ENCODE peak calls at places on chromosomes 13 and 19, in ten cellular contexts. One of them, this sample, is unnamed.

GRCh38 chr19:38400361-38400760 is 2.5 kb upstream of the FAM98C start:
- DNase-seq in testis: no peak
- DNase-seq in lower leg skin: no peak
- DNase-seq in dorsolateral prefrontal cortex: no peak
- DNase-seq in mammary epithelial cell: no peak
- DNase-seq in fibroblast of mammary gland: no peak
- DNase-seq in neural progenitor cell: no peak
- DNase-seq in tibial nerve: no peak
- DNase-seq in cardiac fibroblast: no peak
- DNase-seq in BE2C: no peak
- DNase-seq in this sample: no peak

GRCh38 chr13:91313103-91313502 is 34.4 kb upstream of the MIR17HG start:
- DNase-seq in testis: peak; percentile 49
- DNase-seq in mammary epithelial cell: peak; percentile 1
- DNase-seq in tibial nerve: peak; percentile 22
- DNase-seq in BE2C: no peak
- DNase-seq in fibroblast of mammary gland: peak; percentile 6
- DNase-seq in neural progenitor cell: peak; percentile 56
- DNase-seq in cardiac fibroblast: peak; percentile 30
- DNase-seq in lower leg skin: no peak
- DNase-seq in dorsolateral prefrontal cortex: no peak
- DNase-seq in this sample: peak; percentile 37

GRCh38 chr13:76971215-76971614 is 20.7 kb upstream of the CLN5 start:
- DNase-seq in fibroblast of mammary gland: no peak
- DNase-seq in tibial nerve: no peak
- DNase-seq in dorsolateral prefrontal cortex: no peak
- DNase-seq in cardiac fibroblast: no peak
- DNase-seq in testis: no peak
- DNase-seq in lower leg skin: no peak
- DNase-seq in neural progenitor cell: no peak
- DNase-seq in BE2C: no peak
- DNase-seq in mammary epithelial cell: no peak
- DNase-seq in this sample: no peak

GRCh38 chr13:95457294-95457693 is 95.2 kb upstream of the CLDN10 start:
- DNase-seq in mammary epithelial cell: peak; percentile 11
- DNase-seq in cardiac fibroblast: no peak
- DNase-seq in neural progenitor cell: no peak
- DNase-seq in testis: no peak
- DNase-seq in dorsolateral prefrontal cortex: no peak
- DNase-seq in fibroblast of mammary gland: peak; percentile 5
- DNase-seq in BE2C: no peak
- DNase-seq in lower leg skin: no peak
- DNase-seq in tibial nerve: no peak
- DNase-seq in this sample: peak; percentile 47

GRCh38 chr13:113398963-113399754 is 35.2 kb upstream of the GRTP1 start:
- DNase-seq in cardiac fibroblast: no peak
- DNase-seq in fibroblast of mammary gland: no peak
- DNase-seq in lower leg skin: no peak
- DNase-seq in dorsolateral prefrontal cortex: peak; percentile 41
- DNase-seq in neural progenitor cell: peak; percentile 61
- DNase-seq in mammary epithelial cell: no peak
- DNase-seq in BE2C: no peak
- DNase-seq in testis: no peak
- DNase-seq in tibial nerve: no peak
- DNase-seq in this sample: no peak

GRCh38 chr13:68027311-68027710 is 797.2 kb upstream of the PCDH9 start:
- DNase-seq in testis: no peak
- DNase-seq in BE2C: no peak
- DNase-seq in dorsolateral prefrontal cortex: no peak
- DNase-seq in cardiac fibroblast: no peak
- DNase-seq in mammary epithelial cell: no peak
- DNase-seq in tibial nerve: no peak
- DNase-seq in fibroblast of mammary gland: no peak
- DNase-seq in lower leg skin: no peak
- DNase-seq in neural progenitor cell: no peak
- DNase-seq in this sample: no peak

GRCh38 chr19:7771072-7771471 is 8.0 kb downstream of the CLEC4M start:
- DNase-seq in neural progenitor cell: no peak
- DNase-seq in cardiac fibroblast: no peak
- DNase-seq in mammary epithelial cell: no peak
- DNase-seq in lower leg skin: no peak
- DNase-seq in testis: no peak
- DNase-seq in tibial nerve: no peak
- DNase-seq in fibroblast of mammary gland: no peak
- DNase-seq in dorsolateral prefrontal cortex: no peak
- DNase-seq in BE2C: no peak
- DNase-seq in this sample: no peak

GRCh38 chr19:12314553-12314952 is 18.9 kb downstream of the ZNF563 start:
- DNase-seq in fibroblast of mammary gland: no peak
- DNase-seq in mammary epithelial cell: no peak
- DNase-seq in dorsolateral prefrontal cortex: no peak
- DNase-seq in neural progenitor cell: no peak
- DNase-seq in cardiac fibroblast: no peak
- DNase-seq in BE2C: no peak
- DNase-seq in testis: no peak
- DNase-seq in lower leg skin: no peak
- DNase-seq in tibial nerve: no peak
- DNase-seq in this sample: no peak

GRCh38 chr13:42174344-42175162 is 97.4 kb upstream of the AKAP11 start:
- DNase-seq in cardiac fibroblast: peak; percentile 18
- DNase-seq in mammary epithelial cell: no peak
- DNase-seq in dorsolateral prefrontal cortex: no peak
- DNase-seq in lower leg skin: no peak
- DNase-seq in BE2C: no peak
- DNase-seq in fibroblast of mammary gland: no peak
- DNase-seq in tibial nerve: no peak
- DNase-seq in testis: no peak
- DNase-seq in neural progenitor cell: no peak
- DNase-seq in this sample: no peak

GRCh38 chr13:33176526-33176925 is 109.0 kb downstream of the STARD13 start:
- DNase-seq in mammary epithelial cell: no peak
- DNase-seq in testis: no peak
- DNase-seq in cardiac fibroblast: peak; percentile 64
- DNase-seq in BE2C: no peak
- DNase-seq in tibial nerve: no peak
- DNase-seq in fibroblast of mammary gland: peak; percentile 57
- DNase-seq in lower leg skin: no peak
- DNase-seq in dorsolateral prefrontal cortex: no peak
- DNase-seq in neural progenitor cell: no peak
- DNase-seq in this sample: no peak

GRCh38 chr13:42396901-42397670 is 125.1 kb downstream of the AKAP11 start:
- DNase-seq in tibial nerve: no peak
- DNase-seq in neural progenitor cell: no peak
- DNase-seq in testis: no peak
- DNase-seq in mammary epithelial cell: peak; percentile 71
- DNase-seq in fibroblast of mammary gland: peak; percentile 15
- DNase-seq in cardiac fibroblast: peak; percentile 23
- DNase-seq in BE2C: no peak
- DNase-seq in dorsolateral prefrontal cortex: no peak
- DNase-seq in lower leg skin: no peak
- DNase-seq in this sample: peak; percentile 40

GRCh38 chr13:110138700-110139036 is 168.3 kb downstream of the COL4A1 start:
- DNase-seq in BE2C: no peak
- DNase-seq in mammary epithelial cell: no peak
- DNase-seq in testis: no peak
- DNase-seq in cardiac fibroblast: no peak
- DNase-seq in lower leg skin: no peak
- DNase-seq in tibial nerve: no peak
- DNase-seq in fibroblast of mammary gland: no peak
- DNase-seq in dorsolateral prefrontal cortex: no peak
- DNase-seq in neural progenitor cell: no peak
- DNase-seq in this sample: no peak

GRCh38 chr13:99922631-99923404 is 48.7 kb downstream of the ZIC5 start:
- DNase-seq in lower leg skin: no peak
- DNase-seq in neural progenitor cell: no peak
- DNase-seq in dorsolateral prefrontal cortex: no peak
- DNase-seq in BE2C: no peak
- DNase-seq in fibroblast of mammary gland: no peak
- DNase-seq in tibial nerve: no peak
- DNase-seq in mammary epithelial cell: no peak
- DNase-seq in cardiac fibroblast: no peak
- DNase-seq in testis: no peak
- DNase-seq in this sample: no peak

GRCh38 chr13:108346376-108346775 is 76.9 kb downstream of the TNFSF13B start:
- DNase-seq in mammary epithelial cell: no peak
- DNase-seq in fibroblast of mammary gland: no peak
- DNase-seq in cardiac fibroblast: no peak
- DNase-seq in tibial nerve: no peak
- DNase-seq in dorsolateral prefrontal cortex: no peak
- DNase-seq in lower leg skin: no peak
- DNase-seq in neural progenitor cell: no peak
- DNase-seq in testis: no peak
- DNase-seq in BE2C: no peak
- DNase-seq in this sample: peak; percentile 14

GRCh38 chr13:108342369-108343289 is 73.1 kb downstream of the TNFSF13B start:
- DNase-seq in tibial nerve: no peak
- DNase-seq in mammary epithelial cell: peak; percentile 6
- DNase-seq in fibroblast of mammary gland: peak; percentile 50
- DNase-seq in neural progenitor cell: peak; percentile 58
- DNase-seq in BE2C: no peak
- DNase-seq in testis: peak; percentile 17
- DNase-seq in dorsolateral prefrontal cortex: peak; percentile 16
- DNase-seq in cardiac fibroblast: peak; percentile 68
- DNase-seq in lower leg skin: no peak
- DNase-seq in this sample: no peak

GRCh38 chr13:108349269-108349668 is 79.8 kb downstream of the TNFSF13B start:
- DNase-seq in mammary epithelial cell: no peak
- DNase-seq in fibroblast of mammary gland: no peak
- DNase-seq in cardiac fibroblast: no peak
- DNase-seq in lower leg skin: no peak
- DNase-seq in testis: no peak
- DNase-seq in neural progenitor cell: no peak
- DNase-seq in dorsolateral prefrontal cortex: no peak
- DNase-seq in BE2C: no peak
- DNase-seq in tibial nerve: no peak
- DNase-seq in this sample: no peak

DNA sequence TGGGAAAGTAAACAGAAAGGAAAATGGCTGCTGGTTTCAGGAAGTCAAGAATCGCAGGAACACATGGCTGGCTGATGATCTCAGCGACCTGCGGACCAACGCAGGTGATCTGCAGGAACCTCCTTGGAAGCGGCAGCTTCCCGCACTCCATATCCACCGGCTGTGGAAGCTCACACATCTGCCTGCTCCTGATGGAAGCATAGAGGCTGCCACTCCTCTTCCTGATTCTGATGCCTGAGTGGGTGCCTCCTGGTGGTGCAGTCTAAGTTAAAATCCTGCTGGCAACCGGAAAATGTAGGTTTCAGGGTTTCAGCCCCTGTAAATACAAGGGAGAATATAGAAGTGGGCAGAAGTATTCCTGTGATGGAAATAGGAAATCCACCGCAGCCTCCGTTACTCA is 75.5 kb downstream of the TNFSF13B start:
- DNase-seq in lower leg skin: no peak
- DNase-seq in fibroblast of mammary gland: no peak
- DNase-seq in dorsolateral prefrontal cortex: no peak
- DNase-seq in mammary epithelial cell: no peak
- DNase-seq in testis: no peak
- DNase-seq in cardiac fibroblast: no peak
- DNase-seq in BE2C: no peak
- DNase-seq in neural progenitor cell: peak; percentile 8
- DNase-seq in tibial nerve: no peak
- DNase-seq in this sample: no peak
- TF ChIP-seq CTCF in lower leg skin: no peak
- TF ChIP-seq CTCF in fibroblast of mammary gland: no peak
- TF ChIP-seq CTCF in dorsolateral prefrontal cortex: no peak
- TF ChIP-seq CTCF in mammary epithelial cell: no peak
- TF ChIP-seq CTCF in testis: no peak
- TF ChIP-seq CTCF in cardiac fibroblast: no peak
- TF ChIP-seq CTCF in BE2C: peak; percentile 33
- TF ChIP-seq CTCF in neural progenitor cell: peak; percentile 13
- TF ChIP-seq CTCF in tibial nerve: no peak
- TF ChIP-seq CTCF in this sample: no peak

DNA sequence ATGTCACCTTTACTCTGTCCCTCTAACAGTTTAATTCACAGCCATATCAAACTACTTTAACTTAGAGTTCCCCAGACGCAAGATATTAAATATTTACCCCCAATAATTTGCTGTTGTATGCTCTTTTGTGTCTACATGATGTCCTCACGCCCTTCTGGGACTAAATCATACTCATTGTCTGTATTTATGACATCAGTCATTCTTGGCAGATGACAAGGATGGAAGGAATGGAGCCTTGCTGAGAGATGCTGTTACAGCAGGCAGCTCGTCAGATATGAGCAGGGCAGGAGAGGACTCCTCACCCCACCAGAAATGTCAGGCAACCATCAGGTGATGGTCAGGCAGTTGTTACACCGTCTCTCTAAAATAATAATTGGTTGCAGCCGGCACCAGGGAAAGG is 41.8 kb downstream of the CARD8 start:
- DNase-seq in fibroblast of mammary gland: no peak
- DNase-seq in BE2C: no peak
- DNase-seq in lower leg skin: no peak
- DNase-seq in testis: no peak
- DNase-seq in dorsolateral prefrontal cortex: no peak
- DNase-seq in tibial nerve: no peak
- DNase-seq in mammary epithelial cell: no peak
- DNase-seq in neural progenitor cell: no peak
- DNase-seq in cardiac fibroblast: no peak
- DNase-seq in this sample: no peak
- TF ChIP-seq CTCF in fibroblast of mammary gland: no peak
- TF ChIP-seq CTCF in BE2C: no peak
- TF ChIP-seq CTCF in lower leg skin: no peak
- TF ChIP-seq CTCF in testis: no peak
- TF ChIP-seq CTCF in dorsolateral prefrontal cortex: no peak
- TF ChIP-seq CTCF in tibial nerve: no peak
- TF ChIP-seq CTCF in mammary epithelial cell: no peak
- TF ChIP-seq CTCF in neural progenitor cell: no peak
- TF ChIP-seq CTCF in cardiac fibroblast: no peak
- TF ChIP-seq CTCF in this sample: no peak

DNA sequence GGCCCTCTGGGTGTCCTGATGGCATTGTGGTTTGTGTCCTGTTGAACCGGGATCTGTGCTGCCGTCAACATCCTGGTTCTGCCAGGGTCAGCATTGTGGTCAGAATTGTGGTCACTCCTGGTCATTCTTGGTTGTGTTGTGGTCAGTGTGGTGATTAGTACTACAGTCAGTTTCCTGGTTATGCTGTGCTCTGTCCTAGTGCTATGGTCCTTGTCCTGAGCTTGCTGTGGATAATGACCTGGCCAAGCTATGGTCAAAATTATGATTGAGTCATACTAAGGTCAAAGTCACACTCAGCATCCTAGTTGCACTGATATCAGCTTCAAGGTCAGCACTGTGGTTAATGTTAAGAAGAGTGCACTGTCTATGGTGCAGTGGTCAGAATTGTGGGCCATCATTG is 4.5 kb upstream of the OLFM2 start:
- DNase-seq in BE2C: no peak
- DNase-seq in testis: no peak
- DNase-seq in dorsolateral prefrontal cortex: no peak
- DNase-seq in tibial nerve: no peak
- DNase-seq in cardiac fibroblast: peak; percentile 52
- DNase-seq in lower leg skin: no peak
- DNase-seq in mammary epithelial cell: no peak
- DNase-seq in fibroblast of mammary gland: peak; percentile 84
- DNase-seq in neural progenitor cell: no peak
- DNase-seq in this sample: no peak
- TF ChIP-seq CTCF in BE2C: no peak
- TF ChIP-seq CTCF in testis: no peak
- TF ChIP-seq CTCF in dorsolateral prefrontal cortex: no peak
- TF ChIP-seq CTCF in tibial nerve: no peak
- TF ChIP-seq CTCF in cardiac fibroblast: no peak
- TF ChIP-seq CTCF in lower leg skin: no peak
- TF ChIP-seq CTCF in mammary epithelial cell: no peak
- TF ChIP-seq CTCF in fibroblast of mammary gland: no peak
- TF ChIP-seq CTCF in neural progenitor cell: no peak
- TF ChIP-seq CTCF in this sample: no peak

GRCh38 chr19:18488403-18488723 is 33.5 kb downstream of the ELL start:
- DNase-seq in fibroblast of mammary gland: no peak
- DNase-seq in mammary epithelial cell: peak; percentile 35
- DNase-seq in neural progenitor cell: no peak
- DNase-seq in cardiac fibroblast: no peak
- DNase-seq in BE2C: no peak
- DNase-seq in testis: no peak
- DNase-seq in lower leg skin: no peak
- DNase-seq in dorsolateral prefrontal cortex: no peak
- DNase-seq in tibial nerve: no peak
- DNase-seq in this sample: no peak
- TF ChIP-seq CTCF in fibroblast of mammary gland: peak; percentile 10
- TF ChIP-seq CTCF in mammary epithelial cell: peak; percentile 56
- TF ChIP-seq CTCF in neural progenitor cell: no peak
- TF ChIP-seq CTCF in cardiac fibroblast: peak; percentile 42
- TF ChIP-seq CTCF in BE2C: peak; percentile 23
- TF ChIP-seq CTCF in testis: peak; percentile 7
- TF ChIP-seq CTCF in lower leg skin: no peak
- TF ChIP-seq CTCF in dorsolateral prefrontal cortex: no peak
- TF ChIP-seq CTCF in tibial nerve: no peak
- TF ChIP-seq CTCF in this sample: peak; percentile 28